ENCODE peak calls at places on chromosomes 16 and 17, in seven cellular contexts. K is trophoblast cell, Z is IMR-90, A is H9, L is mesendoderm, D is neuronal stem cell, V is H1. M is an unnamed sample.

GRCh38 chr16:22664561-22664997 is 149.4 kb upstream of the HS3ST2 start:
- DNase-seq in V (no peak), Z (no peak), A (peak; percentile 26), K (no peak), D (no peak), L (no peak), M (no peak)

GRCh38 chr17:77501751-77502625 is 361.2 kb downstream of the SEC14L1 start:
- DNase-seq in L (no peak), Z (no peak), V (no peak), K (no peak), D (no peak), A (no peak), M (no peak)

GRCh38 chr17:51548125-51548524 is 287.8 kb downstream of the UTP18 start:
- DNase-seq in L (no peak), V (no peak), A (no peak), Z (no peak), D (no peak), K (no peak), M (no peak)

GRCh38 chr17:16027708-16028584 is 28.3 kb downstream of the TTC19 start:
- DNase-seq in K (peak; percentile 78), L (peak; percentile 77), Z (peak; percentile 97), A (no peak), D (no peak), V (no peak), M (peak; percentile 94)

GRCh38 chr16:78659668-78660217 is 560.3 kb downstream of the WWOX start:
- DNase-seq in A (no peak), L (no peak), Z (no peak), V (no peak), K (no peak), D (no peak), M (no peak)

GRCh38 chr16:69566437-69567030 is 768 bp downstream of the NFAT5 start:
- DNase-seq in D (peak; percentile 56), K (peak; percentile 27), L (no peak), A (peak; percentile 47), V (no peak), Z (peak; percentile 68), M (peak; percentile 80)

GRCh38 chr16:85327731-85328664 is 215.7 kb upstream of the CIBAR2 start:
- DNase-seq in A (peak; percentile 97), D (peak; percentile 95), V (peak; percentile 93), Z (no peak), L (peak; percentile 99), K (no peak), M (peak; percentile 82)

GRCh38 chr17:68103148-68103547 is 67.6 kb downstream of the KPNA2 start:
- DNase-seq in D (no peak), A (no peak), Z (no peak), L (no peak), V (no peak), K (no peak), M (peak; percentile 7)

GRCh38 chr17:34781571-34782108 is 179.6 kb downstream of the CCT6B start:
- DNase-seq in D (peak; percentile 21), L (peak; percentile 22), A (no peak), K (no peak), Z (peak; percentile 7), V (no peak), M (no peak)

GRCh38 chr17:61196302-61196704 is 203.3 kb upstream of the TBX2 start:
- DNase-seq in L (no peak), K (no peak), Z (peak; percentile 42), A (no peak), V (no peak), D (no peak), M (peak; percentile 44)

GRCh38 chr17:47967607-47968252 is 3.2 kb upstream of the CDK5RAP3 start:
- DNase-seq in K (peak; percentile 78), V (no peak), A (no peak), D (no peak), L (peak; percentile 39), Z (peak; percentile 89), M (peak; percentile 80)

GRCh38 chr17:47265983-47266541 is 12.4 kb downstream of the ITGB3 start:
- DNase-seq in A (no peak), Z (peak; percentile 71), V (no peak), D (no peak), K (peak; percentile 22), L (no peak), M (peak; percentile 59)

GRCh38 chr17:59425085-59425901 is 93.8 kb downstream of the YPEL2 start:
- DNase-seq in A (no peak), D (no peak), L (peak; percentile 62), V (no peak), Z (peak; percentile 57), K (peak; percentile 94), M (peak; percentile 92)

GRCh38 chr17:71762526-71762925 is 358.3 kb upstream of the SOX9 start:
- DNase-seq in V (no peak), Z (no peak), D (no peak), A (no peak), L (no peak), K (no peak), M (no peak)

GRCh38 chr16:88602091-88602490 is 31.9 kb downstream of the ZC3H18 start:
- DNase-seq in Z (no peak), K (no peak), A (no peak), V (no peak), D (no peak), L (no peak), M (no peak)

GRCh38 chr16:90057738-90058173 is 19.4 kb downstream of the PRDM7 start:
- DNase-seq in A (no peak), D (no peak), V (no peak), L (no peak), Z (peak; percentile 90), K (no peak), M (peak; percentile 82)

GRCh38 chr16:28193530-28194423 is 18.0 kb downstream of the XPO6 start:
- DNase-seq in L (peak; percentile 77), K (peak; percentile 86), A (no peak), V (no peak), D (no peak), Z (peak; percentile 98), M (peak; percentile 77)

GRCh38 chr16:86577314-86577971 is 906 bp upstream of the FOXL1 start:
- DNase-seq in L (peak; percentile 29), K (no peak), V (no peak), D (no peak), Z (peak; percentile 96), A (peak; percentile 45), M (peak; percentile 84)

GRCh38 chr16:17176199-17176598 is 294.6 kb downstream of the XYLT1 start:
- DNase-seq in A (no peak), K (no peak), V (no peak), L (no peak), D (no peak), Z (no peak), M (no peak)
- H3K27ac ChIP-seq in A (no peak overlapping the region), K (no peak overlapping the region), V (no peak overlapping the region), L (no peak overlapping the region), D (no peak overlapping the region), Z (no peak overlapping the region), M (no peak overlapping the region)

GRCh38 chr16:1630450-1631213 is 18.5 kb downstream of the CRAMP1 start:
- DNase-seq in D (no peak), L (no peak), A (no peak), V (no peak), K (no peak), Z (no peak), M (no peak)

GRCh38 chr16:1631230-1631629 is 19.1 kb downstream of the CRAMP1 start:
- DNase-seq in A (no peak), K (no peak), L (no peak), V (no peak), D (no peak), Z (no peak), M (no peak)

GRCh38 chr16:1621851-1622250 is 9.7 kb downstream of the CRAMP1 start:
- DNase-seq in D (no peak), K (no peak), V (no peak), L (no peak), A (no peak), Z (no peak), M (no peak)

GRCh38 chr16:1626327-1626726 is 14.2 kb downstream of the CRAMP1 start:
- DNase-seq in V (no peak), L (no peak), D (no peak), Z (no peak), A (no peak), K (no peak), M (no peak)

GRCh38 chr16:1626776-1627175 is 14.6 kb downstream of the CRAMP1 start:
- DNase-seq in Z (no peak), K (no peak), V (no peak), D (no peak), L (no peak), A (no peak), M (no peak)
- H4K8ac ChIP-seq in Z (no peak overlapping the region), K (no peak overlapping the region), V (no peak overlapping the region), D (no peak overlapping the region), L (no peak overlapping the region), A (no peak overlapping the region), M (no peak overlapping the region)

GRCh38 chr16:75081179-75081859 is 35.3 kb downstream of the LDHD start:
- DNase-seq in V (no peak), K (no peak), A (no peak), Z (no peak), D (no peak), L (no peak), M (no peak)
- H3K27ac ChIP-seq in V (peak overlapping the region; percentile 3), K (no peak overlapping the region), A (no peak overlapping the region), Z (no peak overlapping the region), D (no peak overlapping the region), L (no peak overlapping the region), M (no peak overlapping the region)

DNA sequence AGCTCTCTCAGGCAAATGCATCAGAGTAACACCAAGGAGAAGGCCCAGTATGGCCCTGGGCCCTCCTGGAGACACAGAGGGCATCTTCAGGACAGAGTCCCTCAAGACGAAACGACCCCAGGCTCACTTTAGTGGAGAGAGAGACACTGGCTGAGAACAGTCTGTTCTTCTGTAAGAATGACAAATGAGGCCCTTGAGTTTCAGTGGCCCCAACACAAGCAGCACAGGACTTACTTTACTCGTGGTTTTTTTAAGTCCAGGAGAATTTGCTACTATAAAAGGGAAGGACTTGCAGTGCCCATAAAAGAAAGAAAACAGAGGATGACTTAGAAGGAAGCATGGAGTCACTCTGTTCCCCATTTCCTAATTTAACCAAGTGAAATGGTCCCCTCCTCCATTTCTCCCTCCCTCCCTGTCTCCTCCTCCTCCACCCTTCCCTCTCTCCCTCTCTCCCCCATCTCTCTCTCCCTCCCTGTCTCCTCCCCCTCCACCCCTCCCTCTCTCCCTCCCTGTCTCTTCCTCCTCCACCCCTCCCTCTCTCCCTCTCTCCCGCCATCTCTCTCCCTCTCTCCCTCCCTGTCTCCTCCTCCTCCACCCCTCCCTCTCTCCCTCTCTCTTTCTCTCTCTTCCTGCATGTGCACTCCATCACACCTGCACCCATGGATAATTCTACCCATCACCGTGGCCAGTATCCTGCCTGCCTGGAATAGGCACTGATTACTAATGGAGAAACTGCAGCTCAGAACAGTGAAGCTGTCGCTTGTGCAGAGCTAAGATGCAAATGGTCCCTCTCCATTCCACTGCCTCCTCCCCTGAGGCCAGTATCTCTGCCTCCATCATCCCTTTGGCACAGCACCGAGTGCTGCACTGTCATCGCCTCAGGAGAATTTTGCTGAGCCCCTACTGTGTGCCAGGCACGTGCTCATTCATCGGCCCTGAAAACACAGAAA is 47.3 kb upstream of the RBFOX3 start:
- DNase-seq in L (peak; percentile 1), A (peak; percentile 46), Z (no peak), V (no peak), D (no peak), K (no peak), M (no peak)
- H4K8ac ChIP-seq in L (no peak overlapping the region), A (no peak overlapping the region), Z (no peak overlapping the region), V (no peak overlapping the region), D (no peak overlapping the region), K (no peak overlapping the region), M (no peak overlapping the region)

M was measured in mesenchymal stem cell.